ENCODE peak calls at places on chromosomes 4 and X, in four cellular contexts. P, I, L and Z are unnamed samples.
A peak's percentile ranks its signal among the peaks of the same experiment; 100 is the strongest.

GRCh38 chrX:14209034-14209433 is 179.3 kb upstream of the GEMIN8 start:
- DNase-seq in P (no peak), I (no peak), L (no peak), Z (no peak)

GRCh38 chrX:94662665-94663064 is 988.7 kb downstream of the FAM133A start:
- DNase-seq in L (no peak), I (no peak), P (no peak), Z (no peak)

GRCh38 chrX:40109288-40110008 is 11.7 kb upstream of the BCOR start:
- DNase-seq in I (no peak), P (no peak), L (peak; percentile 35), Z (no peak)

GRCh38 chr4:111879539-111879938 is 265.7 kb upstream of the FAM241A start:
- DNase-seq in P (no peak), I (no peak), L (no peak), Z (no peak)

GRCh38 chrX:114924423-114924822 is 93.0 kb downstream of the IL13RA2 start:
- DNase-seq in L (no peak), I (no peak), P (no peak), Z (no peak)

GRCh38 chrX:107716045-107716684 is 59.4 kb downstream of the TSC22D3 start:
- DNase-seq in I (no peak), P (no peak), L (peak; percentile 32), Z (peak; percentile 20)

GRCh38 chrX:22121161-22121560 is 89.0 kb downstream of the PHEX start:
- DNase-seq in P (no peak), I (no peak), L (no peak), Z (no peak)

GRCh38 chrX:67651437-67652142 is 107.8 kb downstream of the AR start:
- DNase-seq in P (no peak), L (no peak), I (no peak), Z (no peak)

GRCh38 chr4:37317104-37317643 is 72.6 kb downstream of the NWD2 start:
- DNase-seq in I (no peak), L (no peak), P (no peak), Z (no peak)

GRCh38 chr4:33886356-33886755 is 2358.0 kb downstream of the ARAP2 start:
- DNase-seq in I (no peak), L (no peak), P (no peak), Z (no peak)

GRCh38 chrX:69133561-69134542 is 31.4 kb downstream of the PJA1 start:
- DNase-seq in I (peak; percentile 72), L (peak; percentile 30), P (no peak), Z (no peak)

GRCh38 chrX:95536111-95536510 is 1148.5 kb upstream of the DIAPH2 start:
- DNase-seq in L (no peak), P (no peak), I (no peak), Z (no peak)

GRCh38 chr4:8315343-8316250 is 46.0 kb downstream of the HTRA3 start:
- DNase-seq in I (peak; percentile 13), P (no peak), L (peak; percentile 81), Z (no peak)

GRCh38 chr4:149512489-149512888 is 303.2 kb downstream of the IQCM start:
- DNase-seq in L (no peak), P (no peak), I (no peak), Z (no peak)

GRCh38 chr4:113540859-113541258 is 220.7 kb downstream of the CAMK2D start:
- DNase-seq in I (peak; percentile 26), P (peak; percentile 42), L (peak; percentile 84), Z (no peak)

GRCh38 chrX:111515298-111515697 is 3.9 kb downstream of the SERTM2 start:
- DNase-seq in P (no peak), I (no peak), L (no peak), Z (no peak)

GRCh38 chrX:7170903-7171302 is 22.9 kb upstream of the PUDP start:
- DNase-seq in I (no peak), L (peak; percentile 10), P (no peak), Z (peak; percentile 8)

GRCh38 chrX:45751156-45751555 is 550.5 kb upstream of the DIPK2B start:
- DNase-seq in L (peak; percentile 1), I (no peak), P (no peak), Z (no peak)

GRCh38 chr4:100842856-100843255 is 325.0 kb upstream of the EMCN start:
- DNase-seq in P (no peak), I (no peak), L (no peak), Z (no peak)

GRCh38 chr4:89549907-89550306 is 242.3 kb upstream of the GPRIN3 start:
- DNase-seq in P (no peak), L (peak; percentile 97), I (no peak), Z (no peak)

GRCh38 chr4:101020956-101021355 is 326.4 kb downstream of the PPP3CA start:
- DNase-seq in L (peak; percentile 94), I (peak; percentile 79), P (no peak), Z (no peak)

GRCh38 chr4:172134536-172134935 is 321.3 kb downstream of the GALNTL6 start:
- DNase-seq in L (no peak), P (no peak), I (no peak), Z (no peak)

GRCh38 chr4:39613093-39613656 is 25.5 kb downstream of the SMIM14 start:
- DNase-seq in I (no peak), P (no peak), L (peak; percentile 29), Z (no peak)

GRCh38 chrX:152896450-152896849 is 1.4 kb upstream of the ZNF185 start:
- DNase-seq in L (peak; percentile 44), P (no peak), I (peak; percentile 29), Z (no peak)

GRCh38 chr4:146243141-146243882 is 29.0 kb downstream of the REELD1 start:
- DNase-seq in I (no peak), L (peak; percentile 37), P (peak; percentile 40), Z (no peak)

GRCh38 chrX:30577362-30577961 is at the start of gene TASL:
- DNase-seq in L (no peak), I (no peak), P (no peak), Z (peak; percentile 50)

GRCh38 chr4:13627185-13627605 is 330 bp downstream of the BOD1L1 start:
- DNase-seq in I (no peak), L (peak; percentile 38), P (no peak), Z (no peak)

GRCh38 chrX:27399146-27399456 is 64.0 kb downstream of the PPP4R3C start:
- DNase-seq in P (no peak), L (no peak), I (no peak), Z (no peak)

GRCh38 chrX:26262121-26262523 is 46.2 kb downstream of the MAGEB5 start:
- DNase-seq in P (no peak), I (no peak), L (peak; percentile 91), Z (no peak)

GRCh38 chrX:2474963-2475726 is 25.6 kb downstream of the DHRSX start:
- DNase-seq in P (no peak), L (no peak), I (peak; percentile 96), Z (no peak)

GRCh38 chrX:1601051-1601767 is 9.8 kb downstream of the AKAP17A start:
- DNase-seq in L (no peak), I (no peak), P (no peak), Z (no peak)